ENCODE peak calls at places on chromosome 2, in four cellular contexts. G is NCI-H69, J is heart right ventricle, M is WTC11. L is an unnamed sample.

GRCh38 chr2:184611221-184612085 is 13.1 kb downstream of the ZNF804A start:
- DNase-seq in J (no peak), M (no peak), G (peak), L (peak)

GRCh38 chr2:19868705-19869550 is 32.9 kb downstream of the TTC32 start:
- DNase-seq in J (peak), M (peak), G (peak), L (no peak)

GRCh38 chr2:13996527-13996926 is 636.0 kb upstream of the LRATD1 start:
- DNase-seq in J (no peak), M (no peak), G (no peak), L (no peak)

GRCh38 chr2:206275274-206276160 is 1.1 kb downstream of the ZDBF2 start:
- DNase-seq in M (no peak), J (no peak), G (peak), L (peak)

GRCh38 chr2:62199392-62200125 is 3.6 kb downstream of the B3GNT2 start:
- DNase-seq in G (peak), J (no peak), M (no peak), L (no peak)

GRCh38 chr2:43389581-43390466 is 163.4 kb upstream of the ZFP36L2 start:
- DNase-seq in M (no peak), J (no peak), G (peak), L (no peak)

GRCh38 chr2:15412309-15412708 is 148.8 kb downstream of the NBAS start:
- DNase-seq in M (no peak), G (no peak), J (no peak), L (no peak)

GRCh38 chr2:213475433-213475832 is 191.2 kb downstream of the SPAG16 start:
- DNase-seq in J (no peak), G (peak), M (no peak), L (no peak)

GRCh38 chr2:232325324-232326273 is 53.0 kb upstream of the ALPP start:
- DNase-seq in M (peak), J (peak), G (peak), L (peak)

GRCh38 chr2:2793514-2793913 is 462.4 kb upstream of the MYT1L start:
- DNase-seq in J (no peak), M (no peak), G (no peak), L (no peak)

GRCh38 chr2:189661957-189662321 is 680 bp downstream of the ASNSD1 start:
- DNase-seq in M (no peak), J (no peak), G (no peak), L (peak)

GRCh38 chr2:30310955-30311354 is 79.6 kb downstream of the LBH start:
- DNase-seq in J (no peak), M (no peak), G (no peak), L (no peak)

GRCh38 chr2:167940361-167940744 is 307.0 kb downstream of the STK39 start:
- DNase-seq in G (no peak), J (no peak), M (no peak), L (peak)

GRCh38 chr2:20635096-20635475 is 15.8 kb downstream of the HS1BP3 start:
- DNase-seq in M (no peak), J (no peak), G (peak), L (peak)

GRCh38 chr2:239300871-239301742 is 99.7 kb downstream of the HDAC4 start:
- DNase-seq in M (no peak), G (no peak), J (no peak), L (no peak)

GRCh38 chr2:25161055-25161781 is 7.2 kb downstream of the POMC start:
- DNase-seq in M (peak), J (peak), G (no peak), L (no peak)

GRCh38 chr2:12032421-12032820 is 286.0 kb downstream of the LPIN1 start:
- DNase-seq in J (no peak), G (no peak), M (no peak), L (no peak)

GRCh38 chr2:188512456-188512855 is 220.8 kb downstream of the GULP1 start:
- DNase-seq in G (peak), J (no peak), M (no peak), L (peak)

GRCh38 chr2:170713280-170714155 is 1.6 kb upstream of the SP5 start:
- DNase-seq in M (peak), J (peak), G (no peak), L (no peak)

GRCh38 chr2:27085670-27086089 is 892 bp upstream of the KHK start:
- DNase-seq in J (peak), M (peak), G (peak), L (peak)

GRCh38 chr2:64655873-64656272 is 2.2 kb upstream of the SERTAD2 start:
- DNase-seq in J (no peak), M (no peak), G (no peak), L (no peak)

GRCh38 chr2:177783835-177784448 is 288.6 kb downstream of the PDE11A start:
- DNase-seq in M (no peak), G (no peak), J (no peak), L (no peak)

GRCh38 chr2:98334439-98335078 is 11.7 kb upstream of the CNGA3 start:
- DNase-seq in G (peak), J (no peak), M (no peak), L (no peak)

GRCh38 chr2:231359484-231359883 is 36.0 kb upstream of the B3GNT7 start:
- DNase-seq in G (no peak), J (no peak), M (no peak), L (no peak)

GRCh38 chr2:105323117-105323516 is 6.4 kb downstream of the TGFBRAP1 start:
- DNase-seq in M (no peak), G (no peak), J (no peak), L (no peak)

GRCh38 chr2:113173563-113174368 is at the start of gene PSD4:
- DNase-seq in M (no peak), G (no peak), J (peak), L (no peak)

GRCh38 chr2:208040199-208041171 is 15.2 kb upstream of the PLEKHM3 start:
- DNase-seq in J (peak), M (peak), G (peak), L (peak)

GRCh38 chr2:224945134-224945533 is 97.1 kb downstream of the DOCK10 start:
- DNase-seq in M (no peak), J (no peak), G (no peak), L (no peak)

GRCh38 chr2:136281281-136282117 is 163.6 kb upstream of the CXCR4 start:
- DNase-seq in J (no peak), M (no peak), G (no peak), L (peak)

GRCh38 chr2:121570665-121571055 is 40.0 kb downstream of the RNU4ATAC start:
- DNase-seq in M (no peak), J (no peak), G (no peak), L (peak)

GRCh38 chr2:241198381-241199282 is 10.2 kb downstream of the ANO7 start:
- DNase-seq in G (no peak), M (no peak), J (no peak), L (no peak)

GRCh38 chr2:60998628-60999545 is 18.6 kb upstream of the PEX13 start:
- DNase-seq in J (no peak), G (peak), M (no peak), L (peak)

GRCh38 chr2:88443353-88443938 is 9.0 kb downstream of the FOXI3 start:
- DNase-seq in J (no peak), M (peak), G (no peak), L (no peak)

GRCh38 chr2:195782156-195782555 is 125.1 kb downstream of the SLC39A10 start:
- DNase-seq in G (no peak), M (no peak), J (no peak), L (no peak)

GRCh38 chr2:9547272-9547991 is 8.2 kb downstream of the ADAM17 start:
- DNase-seq in J (no peak), M (no peak), G (no peak), L (no peak)